ENCODE peak calls at places on chromosomes 7 and 10, in five cellular contexts. H, X, E, R and L are unnamed samples.

GRCh38 chr7:42192851-42193456 is 44.1 kb downstream of the GLI3 start:
- DNase-seq in H (no peak), X (no peak), E (no peak), R (no peak), L (no peak)

GRCh38 chr7:94452257-94452656 is 57.4 kb upstream of the CASD1 start:
- DNase-seq in H (no peak), X (no peak), E (no peak), R (no peak), L (peak; percentile 8)

GRCh38 chr7:130009848-130010688 is 41.1 kb downstream of the ZC3HC1 start:
- DNase-seq in H (no peak), X (peak; percentile 67), E (no peak), R (no peak), L (peak; percentile 8)

GRCh38 chr10:72274730-72275350 is 1.1 kb downstream of the DDIT4 start:
- DNase-seq in H (peak; percentile 83), X (peak; percentile 67), E (peak; percentile 93), R (peak; percentile 80), L (peak; percentile 84)

GRCh38 chr10:115572740-115573455 is 479.7 kb downstream of the ATRNL1 start:
- DNase-seq in H (no peak), X (peak; percentile 2), E (no peak), R (no peak), L (no peak)

GRCh38 chr7:128869138-128869943 is 6.7 kb downstream of the ATP6V1F start:
- DNase-seq in H (no peak), X (no peak), E (peak; percentile 91), R (peak; percentile 43), L (peak; percentile 61)

GRCh38 chr10:32318476-32318896 is 28.5 kb downstream of the EPC1 start:
- DNase-seq in H (no peak), X (no peak), E (no peak), R (no peak), L (no peak)

GRCh38 chr7:5408777-5409176 is 14.9 kb downstream of the TNRC18 start:
- DNase-seq in H (no peak), X (no peak), E (no peak), R (no peak), L (no peak)

GRCh38 chr7:17618652-17618974 is 320.2 kb downstream of the AHR start:
- DNase-seq in H (peak; percentile 62), X (no peak), E (no peak), R (no peak), L (no peak)

GRCh38 chr10:80174641-80175395 is 30.5 kb downstream of the ANXA11 start:
- DNase-seq in H (no peak), X (no peak), E (no peak), R (no peak), L (no peak)

GRCh38 chr7:2611921-2612320 is 19.9 kb upstream of the TTYH3 start:
- DNase-seq in H (no peak), X (no peak), E (no peak), R (no peak), L (no peak)

GRCh38 chr7:16814987-16815386 is 10.2 kb upstream of the AGR2 start:
- DNase-seq in H (no peak), X (no peak), E (no peak), R (no peak), L (no peak)

GRCh38 chr10:75982611-75983369 is 551.4 kb downstream of the LRMDA start:
- DNase-seq in H (no peak), X (no peak), E (peak; percentile 91), R (peak; percentile 58), L (peak; percentile 60)

GRCh38 chr10:686155-686931 is 3.1 kb downstream of the DIP2C start:
- DNase-seq in H (no peak), X (no peak), E (peak; percentile 77), R (no peak), L (no peak)

GRCh38 chr7:17530741-17531417 is 232.4 kb downstream of the AHR start:
- DNase-seq in H (no peak), X (no peak), E (no peak), R (no peak), L (no peak)

GRCh38 chr10:4498763-4499251 is 327.2 kb upstream of the AKR1E2 start:
- DNase-seq in H (no peak), X (no peak), E (no peak), R (peak; percentile 4), L (no peak)

GRCh38 chr7:80439894-80440811 is 71.7 kb downstream of the GNAT3 start:
- DNase-seq in H (no peak), X (no peak), E (no peak), R (no peak), L (no peak)

GRCh38 chr10:49183596-49184542 is 4.3 kb downstream of the TMEM273 start:
- DNase-seq in H (peak; percentile 43), X (no peak), E (peak; percentile 58), R (no peak), L (no peak)

GRCh38 chr10:125048101-125048864 is 106.4 kb downstream of the ZRANB1 start:
- DNase-seq in H (peak; percentile 85), X (peak; percentile 92), E (peak; percentile 94), R (peak; percentile 81), L (peak; percentile 90)

GRCh38 chr10:7967035-7967434 is 87.5 kb upstream of the GATA3 start:
- DNase-seq in H (no peak), X (no peak), E (no peak), R (no peak), L (no peak)

GRCh38 chr10:95467162-95467599 is 94.0 kb downstream of the SORBS1 start:
- DNase-seq in H (no peak), X (no peak), E (peak; percentile 93), R (peak; percentile 69), L (no peak)

GRCh38 chr10:2978111-2978510 is 89.2 kb upstream of the PFKP start:
- DNase-seq in H (no peak), X (peak; percentile 62), E (no peak), R (no peak), L (no peak)
- TF ChIP-seq CTCF in H (peak; percentile 57), X (peak; percentile 71), E (no peak), R (peak; percentile 23), L (peak; percentile 54)

GRCh38 chr7:74289660-74290589 is 718 bp downstream of the CLIP2 start:
- DNase-seq in H (no peak), X (no peak), E (peak; percentile 92), R (no peak), L (peak; percentile 22)
- TF ChIP-seq POLR2A in H (no peak), X (no peak), E (no peak), R (no peak), L (no peak)

GRCh38 chr7:92699560-92699959 is 109.4 kb upstream of the FAM133B start:
- DNase-seq in H (no peak), X (no peak), E (no peak), R (no peak), L (no peak)

GRCh38 chr7:92697012-92697411 is 106.8 kb upstream of the FAM133B start:
- DNase-seq in H (no peak), X (no peak), E (no peak), R (no peak), L (no peak)

GRCh38 chr7:92696584-92696983 is 106.4 kb upstream of the FAM133B start:
- DNase-seq in H (no peak), X (no peak), E (no peak), R (no peak), L (no peak)

GRCh38 chr7:92697414-92697813 is 107.2 kb upstream of the FAM133B start:
- DNase-seq in H (no peak), X (no peak), E (no peak), R (no peak), L (no peak)

GRCh38 chr7:92698237-92698841 is 108.1 kb upstream of the FAM133B start:
- DNase-seq in H (no peak), X (peak; percentile 34), E (no peak), R (peak; percentile 23), L (peak; percentile 6)
- TF ChIP-seq CTCF in H (no peak), X (no peak), E (no peak), R (no peak), L (no peak)

GRCh38 chr7:77944183-77945182 is 145.9 kb downstream of the PHTF2 start:
- DNase-seq in H (no peak), X (no peak), E (no peak), R (no peak), L (no peak)

GRCh38 chr7:77940647-77941046 is 142.1 kb downstream of the PHTF2 start:
- DNase-seq in H (no peak), X (peak; percentile 38), E (no peak), R (peak; percentile 12), L (peak; percentile 44)

DNA sequence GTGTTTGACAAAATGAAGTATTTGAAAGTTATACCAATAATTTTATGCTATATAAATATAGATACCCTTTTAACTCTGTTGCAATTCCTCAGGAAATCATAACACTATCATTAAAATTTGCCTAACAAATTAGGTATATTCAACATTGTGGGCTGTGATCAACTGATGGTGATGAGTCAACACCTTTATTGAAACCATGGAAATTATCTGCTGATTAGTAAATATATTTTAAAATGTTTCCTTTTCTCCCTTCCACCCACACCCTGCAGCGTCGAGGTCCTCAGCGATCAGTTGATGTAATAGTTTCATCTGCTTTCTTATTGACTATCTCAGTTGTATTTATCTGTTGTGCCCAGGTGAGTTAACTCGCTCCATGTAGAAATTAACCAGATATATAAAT is 143.9 kb downstream of the PHTF2 start:
- DNase-seq in H (no peak), X (no peak), E (no peak), R (no peak), L (no peak)
- TF ChIP-seq POLR2A in H (no peak), X (no peak), E (no peak), R (no peak), L (no peak)